ENCODE peak calls at places on chromosomes 1 and 21, in eight cellular contexts. E is BE2C, J is A549, G is pancreas, L is spleen, W is SJCRH30, H is fibroblast of mammary gland, Y is SJSA1. Z is an unnamed sample.

GRCh38 chr21:34996304-34997081 is 52.6 kb downstream of the RUNX1 start:
- DNase-seq in L (no peak), H (peak), G (no peak), W (no peak), E (no peak), J (no peak), Y (no peak), Z (no peak)

GRCh38 chr1:223248787-223249175 is 105.7 kb upstream of the TLR5 start:
- DNase-seq in J (no peak), G (no peak), W (no peak), H (no peak), E (no peak), Y (no peak), L (no peak), Z (no peak)

GRCh38 chr1:208159542-208160258 is 84.5 kb downstream of the PLXNA2 start:
- DNase-seq in E (peak), H (peak), J (no peak), G (no peak), L (no peak), Y (no peak), W (peak), Z (no peak)

GRCh38 chr1:172930142-172930541 is 120.6 kb downstream of the TNFSF18 start:
- DNase-seq in E (no peak), Y (no peak), W (no peak), L (no peak), G (no peak), J (no peak), H (no peak), Z (no peak)

GRCh38 chr21:20419780-20420179 is 578.4 kb upstream of the NCAM2 start:
- DNase-seq in W (no peak), L (no peak), G (no peak), Y (no peak), H (no peak), E (no peak), J (no peak), Z (no peak)

GRCh38 chr1:192906334-192906733 is 97.5 kb downstream of the RGS2 start:
- DNase-seq in E (no peak), H (no peak), W (no peak), L (no peak), G (no peak), Y (no peak), J (no peak), Z (no peak)

GRCh38 chr1:192151176-192151575 is 7.1 kb upstream of the RGS18 start:
- DNase-seq in E (no peak), J (no peak), H (no peak), G (no peak), Y (no peak), W (no peak), L (no peak), Z (no peak)

GRCh38 chr1:237005674-237006073 is 1.4 kb upstream of the MT1HL1 start:
- DNase-seq in J (no peak), G (no peak), E (no peak), W (no peak), L (no peak), Y (no peak), H (no peak), Z (no peak)

GRCh38 chr1:84146375-84147032 is 2.4 kb downstream of the PRKACB start:
- DNase-seq in G (no peak), Y (peak), E (no peak), H (peak), W (no peak), J (peak), L (no peak), Z (no peak)

GRCh38 chr1:97925161-97925560 is 4.3 kb upstream of the DPYD start:
- DNase-seq in G (no peak), W (peak), Y (no peak), E (no peak), L (no peak), H (no peak), J (no peak), Z (no peak)

GRCh38 chr1:221089273-221089672 is 210.0 kb downstream of the HLX start:
- DNase-seq in E (no peak), L (no peak), G (no peak), H (no peak), W (no peak), J (peak), Y (peak), Z (no peak)

GRCh38 chr1:99700020-99700419 is 54.1 kb downstream of the PALMD start:
- DNase-seq in E (no peak), L (no peak), H (no peak), J (no peak), G (no peak), W (no peak), Y (no peak), Z (no peak)
- H3K4me3 ChIP-seq in E (no peak), L (no peak), H (no peak), J (no peak), G (no peak), W (no peak), Y (no peak), Z (no peak)

GRCh38 chr1:77978293-77978968 is 441 bp downstream of the FUBP1 start:
- DNase-seq in W (peak), J (peak), Y (peak), H (peak), E (peak), G (peak), L (no peak), Z (peak)

GRCh38 chr1:77975907-77976306 is 3.0 kb downstream of the FUBP1 start:
- DNase-seq in G (no peak), Y (peak), L (no peak), H (no peak), J (no peak), E (no peak), W (no peak), Z (no peak)

GRCh38 chr1:77975386-77975785 is 3.5 kb downstream of the FUBP1 start:
- DNase-seq in H (peak), J (no peak), Y (no peak), L (no peak), E (no peak), W (no peak), G (no peak), Z (no peak)

GRCh38 chr1:77977989-77978292 is 931 bp downstream of the FUBP1 start:
- DNase-seq in G (no peak), E (no peak), H (no peak), L (no peak), W (no peak), J (no peak), Y (no peak), Z (peak)

GRCh38 chr1:77976433-77977076 is 2.3 kb downstream of the FUBP1 start:
- DNase-seq in E (no peak), G (no peak), H (no peak), W (no peak), L (no peak), J (no peak), Y (no peak), Z (no peak)
- H3K4me3 ChIP-seq in E (peak), G (no peak), H (peak), W (peak), L (peak), J (peak), Y (peak), Z (peak)

DNA sequence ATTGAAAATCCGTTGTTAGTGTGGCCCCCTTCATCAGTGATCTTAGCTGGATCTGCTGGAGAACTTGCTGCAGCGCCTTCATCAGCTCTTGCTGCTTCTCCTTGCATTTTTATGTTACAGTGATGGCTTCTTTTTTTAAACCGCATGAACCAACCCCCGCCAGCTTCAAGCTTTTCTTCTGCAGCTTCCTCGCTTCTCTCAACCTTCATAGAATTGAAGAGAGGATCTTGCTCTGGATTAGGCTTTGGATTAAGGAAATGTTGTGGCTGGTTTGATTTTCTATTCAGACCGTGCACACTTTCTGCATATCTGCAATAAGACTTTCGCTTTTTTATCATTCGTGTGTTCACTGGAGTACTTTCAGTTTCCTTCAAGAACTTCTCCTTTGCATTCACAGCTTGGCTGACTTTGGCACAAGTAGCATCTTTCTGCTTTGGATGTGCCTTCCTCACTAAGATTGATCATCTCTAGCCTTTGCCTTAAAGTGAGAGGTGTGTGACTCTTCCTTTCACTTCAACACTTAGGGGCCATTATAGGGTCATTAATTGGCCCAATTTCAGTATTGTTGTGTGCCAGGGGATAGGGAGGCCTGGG is 13.1 kb downstream of the RNF187 start:
- DNase-seq in J (no peak), G (no peak), H (no peak), E (no peak), W (no peak), Y (no peak), L (peak), Z (no peak)
- H3K4me3 ChIP-seq in J (no peak), G (no peak), H (no peak), E (no peak), W (no peak), Y (no peak), L (no peak), Z (no peak)

GRCh38 chr1:30742300-30742962 is 15.1 kb downstream of the LAPTM5 start:
- DNase-seq in W (no peak), L (peak), J (no peak), E (no peak), H (no peak), Y (no peak), G (no peak), Z (no peak)
- H3K4me3 ChIP-seq in W (no peak), L (no peak), J (no peak), E (no peak), H (no peak), Y (no peak), G (no peak), Z (no peak)

GRCh38 chr1:156889802-156890585 is 3.5 kb upstream of the PEAR1 start:
- DNase-seq in G (peak), W (peak), H (peak), L (no peak), E (peak), Y (peak), J (peak), Z (no peak)

GRCh38 chr1:156893048-156893953 is at the start of gene PEAR1:
- DNase-seq in Y (no peak), W (no peak), J (no peak), E (no peak), G (no peak), L (no peak), H (no peak), Z (no peak)

GRCh38 chr1:156894711-156895407 is 1.3 kb downstream of the PEAR1 start:
- DNase-seq in G (no peak), L (no peak), H (peak), Y (no peak), W (no peak), E (peak), J (no peak), Z (no peak)

GRCh38 chr1:156894001-156894400 is 483 bp downstream of the PEAR1 start:
- DNase-seq in L (peak), E (no peak), J (no peak), G (no peak), W (no peak), Y (no peak), H (no peak), Z (no peak)

GRCh38 chr1:156892190-156893047 is 1.1 kb upstream of the PEAR1 start:
- DNase-seq in H (peak), W (peak), E (peak), Y (peak), L (peak), J (peak), G (peak), Z (peak)
- H3K4me3 ChIP-seq in H (peak), W (no peak), E (peak), Y (no peak), L (peak), J (peak), G (no peak), Z (no peak)

GRCh38 chr21:43332461-43332860 is 94.5 kb downstream of the SIK1 start:
- DNase-seq in W (no peak), L (no peak), H (no peak), J (no peak), Y (no peak), E (no peak), G (no peak), Z (no peak)

GRCh38 chr21:43334214-43334958 is 92.5 kb downstream of the SIK1 start:
- DNase-seq in W (no peak), G (no peak), H (no peak), Y (no peak), E (no peak), J (no peak), L (no peak), Z (no peak)

GRCh38 chr21:43333301-43334062 is 93.4 kb downstream of the SIK1 start:
- DNase-seq in G (peak), J (peak), L (no peak), H (peak), Y (peak), W (peak), E (no peak), Z (no peak)

GRCh38 chr21:43331962-43332458 is 94.9 kb downstream of the SIK1 start:
- DNase-seq in E (no peak), J (peak), Y (peak), L (no peak), G (no peak), H (peak), W (peak), Z (no peak)

GRCh38 chr21:43332872-43333300 is 94.0 kb downstream of the SIK1 start:
- DNase-seq in G (no peak), L (no peak), H (peak), W (peak), Y (no peak), E (no peak), J (peak), Z (no peak)
- H3K4me3 ChIP-seq in G (no peak), L (no peak), H (no peak), W (peak), Y (peak), E (no peak), J (peak), Z (no peak)

DNA sequence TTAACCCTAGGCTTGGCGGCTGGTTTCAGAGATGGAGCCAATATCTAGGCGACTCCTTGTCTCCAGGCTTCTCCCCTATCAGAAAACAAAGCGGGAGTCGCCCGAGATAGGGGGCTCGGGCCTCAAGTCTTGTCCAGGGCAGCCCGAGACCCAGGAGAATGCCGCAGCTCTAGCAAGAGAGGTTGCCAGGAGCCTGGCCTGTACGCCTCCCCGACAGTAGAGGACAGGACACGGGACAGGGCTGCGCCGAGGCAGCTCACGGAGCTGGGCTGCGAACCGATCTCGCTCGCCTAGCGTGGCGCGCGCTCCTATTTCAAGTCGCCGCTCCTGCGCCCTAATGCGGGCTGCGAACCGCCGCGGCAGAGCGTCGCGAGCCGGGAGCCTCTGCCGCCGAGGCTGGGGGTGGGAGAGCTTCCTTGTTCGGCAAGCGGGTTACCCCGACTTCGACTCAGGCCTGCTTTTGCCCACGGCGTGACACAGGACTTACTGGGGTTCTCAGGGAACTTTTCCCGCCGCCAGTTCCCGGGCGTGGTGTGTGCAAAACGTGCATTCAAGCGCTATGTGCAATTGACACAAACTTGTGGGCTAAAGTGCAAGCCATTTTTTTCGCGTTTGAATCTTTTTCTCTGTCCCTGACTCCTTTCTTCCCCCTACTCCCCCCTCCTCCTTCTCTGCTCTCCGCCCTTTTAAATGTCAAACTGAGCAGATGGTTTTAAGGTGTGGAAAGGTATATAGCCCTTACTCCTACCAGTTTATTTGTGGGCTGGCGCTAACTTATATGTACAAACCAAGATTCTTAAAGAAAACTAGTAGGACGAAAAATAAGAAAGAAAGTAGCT is 2.4 kb upstream of the PROX1 start:
- DNase-seq in H (no peak), E (no peak), W (no peak), G (no peak), Y (no peak), J (no peak), L (no peak), Z (no peak)
- H3K4me3 ChIP-seq in H (no peak), E (no peak), W (no peak), G (no peak), Y (no peak), J (no peak), L (no peak), Z (no peak)

Z was measured in GM06990.